ENCODE peak calls at places on chromosomes 11 and 22, in ten cellular contexts. Y, X, A, I, C, B, L, J, T and E are unnamed samples. For H3K4me1, the result is how much of the 10 kb centered on the place peaks cover.

GRCh38 chr22:24176040-24176439 is 5.2 kb upstream of the SUSD2 start:
- DNase-seq in Y (no peak), X (no peak), A (no peak), I (no peak), C (no peak), B (no peak), L (no peak), J (no peak), T (no peak), E (no peak)

GRCh38 chr11:68843052-68843561 is 1.4 kb upstream of the CPT1A start:
- DNase-seq in Y (peak), X (no peak), A (peak), I (no peak), C (peak), B (peak), L (peak), J (no peak), T (no peak), E (no peak)

GRCh38 chr22:50670513-50670912 is 2.1 kb upstream of the SHANK3 start:
- DNase-seq in Y (no peak), X (no peak), A (no peak), I (no peak), C (no peak), B (no peak), L (no peak), J (no peak), T (no peak), E (no peak)

GRCh38 chr11:88266919-88267318 is 70.6 kb downstream of the CTSC start:
- DNase-seq in Y (no peak), X (no peak), A (no peak), I (no peak), C (no peak), B (no peak), L (no peak), J (no peak), T (no peak), E (no peak)

GRCh38 chr11:12189543-12190235 is 79.3 kb downstream of the MICAL2 start:
- DNase-seq in Y (no peak), X (no peak), A (no peak), I (no peak), C (no peak), B (no peak), L (no peak), J (no peak), T (no peak), E (no peak)

GRCh38 chr11:85062626-85063025 is 564.5 kb downstream of the DLG2 start:
- DNase-seq in Y (no peak), X (no peak), A (no peak), I (no peak), C (no peak), B (no peak), L (no peak), J (no peak), T (no peak), E (no peak)

GRCh38 chr11:111696556-111696955 is 69.6 kb downstream of the PPP2R1B start:
- DNase-seq in Y (no peak), X (no peak), A (no peak), I (no peak), C (no peak), B (peak), L (peak), J (no peak), T (peak), E (no peak)

GRCh38 chr22:22226448-22227187 is 18.0 kb upstream of the VPREB1 start:
- DNase-seq in Y (no peak), X (no peak), A (no peak), I (no peak), C (no peak), B (no peak), L (no peak), J (no peak), T (no peak), E (no peak)

GRCh38 chr11:78424334-78425270 is 7.0 kb upstream of the GAB2 start:
- DNase-seq in Y (no peak), X (no peak), A (no peak), I (no peak), C (no peak), B (peak), L (peak), J (no peak), T (no peak), E (no peak)

GRCh38 chr11:35313066-35313765 is 106.1 kb downstream of the SLC1A2 start:
- DNase-seq in Y (no peak), X (no peak), A (no peak), I (no peak), C (no peak), B (no peak), L (no peak), J (no peak), T (no peak), E (no peak)

GRCh38 chr11:109564241-109564640 is 142.3 kb downstream of the C11orf87 start:
- DNase-seq in Y (no peak), X (no peak), A (no peak), I (no peak), C (no peak), B (no peak), L (no peak), J (no peak), T (no peak), E (no peak)

GRCh38 chr11:75867778-75868374 is 52.9 kb downstream of the UVRAG start:
- DNase-seq in Y (peak), X (peak), A (no peak), I (no peak), C (peak), B (peak), L (peak), J (no peak), T (peak), E (peak)

GRCh38 chr11:78660451-78660850 is 85.8 kb upstream of the NARS2 start:
- DNase-seq in Y (no peak), X (no peak), A (no peak), I (no peak), C (no peak), B (no peak), L (no peak), J (no peak), T (no peak), E (no peak)

GRCh38 chr11:80846979-80847378 is 1406.1 kb upstream of the TENM4 start:
- DNase-seq in Y (no peak), X (no peak), A (no peak), I (no peak), C (no peak), B (no peak), L (no peak), J (no peak), T (no peak), E (no peak)

GRCh38 chr11:68441466-68442230 is 18.9 kb upstream of the PPP6R3 start:
- DNase-seq in Y (no peak), X (no peak), A (no peak), I (no peak), C (peak), B (peak), L (peak), J (no peak), T (no peak), E (no peak)

GRCh38 chr11:93537767-93538261 is 5.4 kb downstream of the SMCO4 start:
- DNase-seq in Y (no peak), X (no peak), A (no peak), I (no peak), C (no peak), B (peak), L (peak), J (no peak), T (peak), E (no peak)

GRCh38 chr22:50247748-50248147 is 2.9 kb upstream of the TUBGCP6 start:
- DNase-seq in Y (peak), X (no peak), A (peak), I (no peak), C (peak), B (peak), L (peak), J (no peak), T (peak), E (no peak)

GRCh38 chr11:6587360-6587953 is 16.0 kb downstream of the RRP8 start:
- DNase-seq in Y (no peak), X (no peak), A (no peak), I (peak), C (no peak), B (no peak), L (no peak), J (peak), T (no peak), E (no peak)

GRCh38 chr11:126468102-126468521 is 112.6 kb downstream of the ST3GAL4 start:
- DNase-seq in Y (no peak), X (no peak), A (no peak), I (peak), C (no peak), B (no peak), L (no peak), J (no peak), T (no peak), E (no peak)

GRCh38 chr11:128884703-128885338 is 6.3 kb upstream of the KCNJ5 start:
- DNase-seq in Y (no peak), X (peak), A (peak), I (no peak), C (peak), B (peak), L (peak), J (no peak), T (peak), E (no peak)

GRCh38 chr11:68506908-68507307 is 46.4 kb downstream of the PPP6R3 start:
- DNase-seq in Y (no peak), X (no peak), A (no peak), I (no peak), C (no peak), B (no peak), L (no peak), J (no peak), T (peak), E (no peak)

GRCh38 chr11:118666331-118666730 is 13.1 kb downstream of the TREH start:
- DNase-seq in Y (no peak), X (no peak), A (no peak), I (no peak), C (no peak), B (no peak), L (no peak), J (no peak), T (no peak), E (no peak)

GRCh38 chr11:133955091-133955846 is 1.5 kb downstream of the IGSF9B start:
- DNase-seq in Y (peak), X (no peak), A (peak), I (peak), C (peak), B (no peak), L (no peak), J (peak), T (no peak), E (no peak)

GRCh38 chr11:36449566-36450390 is 60.3 kb downstream of the TRAF6 start:
- DNase-seq in Y (no peak), X (no peak), A (no peak), I (no peak), C (no peak), B (no peak), L (peak), J (no peak), T (no peak), E (no peak)

GRCh38 chr11:70833011-70833410 is 419.4 kb downstream of the SHANK2 start:
- DNase-seq in Y (no peak), X (no peak), A (no peak), I (no peak), C (no peak), B (no peak), L (no peak), J (no peak), T (no peak), E (no peak)

GRCh38 chr11:3950996-3951662 is 95.7 kb downstream of the STIM1 start:
- DNase-seq in Y (no peak), X (peak), A (no peak), I (no peak), C (peak), B (peak), L (peak), J (no peak), T (no peak), E (peak)

GRCh38 chr22:36303874-36304273 is 50.9 kb downstream of the APOL1 start:
- DNase-seq in Y (no peak), X (no peak), A (peak), I (no peak), C (no peak), B (no peak), L (no peak), J (no peak), T (peak), E (no peak)

GRCh38 chr11:97683733-97684132 is 1293.9 kb downstream of the JRKL start:
- DNase-seq in Y (no peak), X (no peak), A (no peak), I (no peak), C (peak), B (no peak), L (no peak), J (no peak), T (peak), E (peak)

GRCh38 chr11:67452141-67452952 is at the start of gene GPR152:
- DNase-seq in Y (no peak), X (no peak), A (no peak), I (no peak), C (no peak), B (no peak), L (no peak), J (no peak), T (no peak), E (no peak)

GRCh38 chr22:17845340-17845739 is 71.1 kb upstream of the BID start:
- DNase-seq in Y (no peak), X (no peak), A (no peak), I (no peak), C (no peak), B (no peak), L (no peak), J (no peak), T (no peak), E (no peak)

GRCh38 chr22:44530106-44530505 is 32.1 kb upstream of the RTL6 start:
- DNase-seq in Y (no peak), X (no peak), A (no peak), I (no peak), C (no peak), B (peak), L (no peak), J (no peak), T (no peak), E (no peak)

GRCh38 chr22:22710719-22711531 is 66.5 kb downstream of the GGTLC2 start:
- DNase-seq in Y (peak), X (peak), A (peak), I (peak), C (peak), B (peak), L (no peak), J (peak), T (peak), E (no peak)

GRCh38 chr11:35141538-35141937 is 2.6 kb downstream of the CD44 start:
- DNase-seq in Y (no peak), X (no peak), A (peak), I (peak), C (no peak), B (no peak), L (no peak), J (peak), T (peak), E (no peak)

GRCh38 chr11:63670738-63671321 is 346 bp downstream of the ATL3 start:
- DNase-seq in Y (peak), X (no peak), A (peak), I (peak), C (peak), B (no peak), L (no peak), J (peak), T (peak), E (no peak)

GRCh38 chr11:63673579-63673978 is 2.4 kb upstream of the ATL3 start:
- DNase-seq in Y (no peak), X (no peak), A (no peak), I (no peak), C (no peak), B (peak), L (no peak), J (no peak), T (peak), E (no peak)

GRCh38 chr11:63672934-63673539 is 1.9 kb upstream of the ATL3 start:
- DNase-seq in Y (no peak), X (no peak), A (no peak), I (no peak), C (no peak), B (no peak), L (no peak), J (no peak), T (peak), E (no peak)

GRCh38 chr11:63671322-63672155 is at the start of gene ATL3:
- DNase-seq in Y (peak), X (peak), A (peak), I (peak), C (peak), B (peak), L (peak), J (peak), T (peak), E (peak)

DNA sequence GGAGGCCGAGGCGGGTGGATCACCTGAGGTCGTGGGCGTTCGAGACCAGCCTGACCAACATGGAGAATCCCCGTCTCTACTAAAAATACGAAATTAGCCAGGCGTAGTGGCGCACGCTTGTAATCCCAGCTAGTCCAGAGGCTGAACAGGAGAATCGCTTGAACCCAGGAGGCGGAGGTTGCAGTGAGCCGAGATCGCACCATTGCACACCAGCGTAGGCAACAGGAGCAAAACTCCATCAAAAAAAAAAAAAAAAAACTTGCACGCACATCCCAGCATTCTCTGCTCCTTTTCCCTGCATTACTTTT is 934 bp upstream of the ATL3 start:
- DNase-seq in Y (no peak), X (no peak), A (no peak), I (no peak), C (no peak), B (no peak), L (no peak), J (no peak), T (no peak), E (no peak)
- H3K27ac ChIP-seq in Y (peak), X (no peak), A (peak), I (peak), C (no peak), B (no peak), L (no peak), J (no peak), T (no peak), E (no peak)

GRCh38 chr11:64239662-64240466 is 1.0 kb upstream of the FKBP2 start:
- DNase-seq in Y (no peak), X (no peak), A (no peak), I (no peak), C (no peak), B (no peak), L (no peak), J (no peak), T (no peak), E (no peak)

GRCh38 chr11:64238076-64238475 is 2.8 kb upstream of the FKBP2 start:
- DNase-seq in Y (no peak), X (no peak), A (peak), I (no peak), C (no peak), B (no peak), L (no peak), J (no peak), T (no peak), E (no peak)

GRCh38 chr11:64237484-64237951 is 3.1 kb downstream of the VEGFB start:
- DNase-seq in Y (no peak), X (no peak), A (peak), I (no peak), C (no peak), B (no peak), L (no peak), J (no peak), T (peak), E (no peak)

GRCh38 chr11:64240467-64241174 is at the start of gene FKBP2:
- DNase-seq in Y (peak), X (peak), A (peak), I (peak), C (peak), B (peak), L (peak), J (peak), T (peak), E (no peak)

GRCh38 chr11:64238999-64239398 is 1.9 kb upstream of the FKBP2 start:
- DNase-seq in Y (no peak), X (no peak), A (no peak), I (no peak), C (no peak), B (no peak), L (no peak), J (no peak), T (no peak), E (no peak)
- H3K4me1 ChIP-seq in Y (under half), X (under half), A (half or more), I (half or more), C (under half), B (under half), L (under half), J (under half), T (half or more), E (under half)

GRCh38 chr22:48895831-48896765 is 931.6 kb downstream of the BRD1 start:
- DNase-seq in Y (no peak), X (no peak), A (no peak), I (no peak), C (no peak), B (no peak), L (no peak), J (no peak), T (no peak), E (no peak)
- H3K27ac ChIP-seq in Y (no peak), X (no peak), A (no peak), I (no peak), C (no peak), B (no peak), L (no peak), J (no peak), T (no peak), E (no peak)

GRCh38 chr22:40394607-40395006 is 24.2 kb downstream of the SGSM3 start:
- DNase-seq in Y (no peak), X (no peak), A (no peak), I (no peak), C (no peak), B (no peak), L (no peak), J (no peak), T (no peak), E (no peak)
- H3K4me1 ChIP-seq in Y (under half), X (under half), A (half or more), I (under half), C (under half), B (under half), L (under half), J (under half), T (under half), E (under half)

GRCh38 chr22:41571786-41572185 is 11.0 kb downstream of the CSDC2 start:
- DNase-seq in Y (no peak), X (no peak), A (no peak), I (no peak), C (no peak), B (no peak), L (no peak), J (no peak), T (no peak), E (no peak)

GRCh38 chr22:41573677-41574264 is 13.0 kb downstream of the CSDC2 start:
- DNase-seq in Y (no peak), X (no peak), A (no peak), I (no peak), C (no peak), B (no peak), L (no peak), J (no peak), T (no peak), E (no peak)

GRCh38 chr22:41576877-41577276 is 12.8 kb downstream of the PMM1 start:
- DNase-seq in Y (no peak), X (peak), A (peak), I (peak), C (peak), B (peak), L (peak), J (peak), T (peak), E (peak)

GRCh38 chr22:41575533-41575932 is 14.1 kb downstream of the PMM1 start:
- DNase-seq in Y (no peak), X (no peak), A (no peak), I (no peak), C (no peak), B (no peak), L (no peak), J (no peak), T (no peak), E (no peak)

DNA sequence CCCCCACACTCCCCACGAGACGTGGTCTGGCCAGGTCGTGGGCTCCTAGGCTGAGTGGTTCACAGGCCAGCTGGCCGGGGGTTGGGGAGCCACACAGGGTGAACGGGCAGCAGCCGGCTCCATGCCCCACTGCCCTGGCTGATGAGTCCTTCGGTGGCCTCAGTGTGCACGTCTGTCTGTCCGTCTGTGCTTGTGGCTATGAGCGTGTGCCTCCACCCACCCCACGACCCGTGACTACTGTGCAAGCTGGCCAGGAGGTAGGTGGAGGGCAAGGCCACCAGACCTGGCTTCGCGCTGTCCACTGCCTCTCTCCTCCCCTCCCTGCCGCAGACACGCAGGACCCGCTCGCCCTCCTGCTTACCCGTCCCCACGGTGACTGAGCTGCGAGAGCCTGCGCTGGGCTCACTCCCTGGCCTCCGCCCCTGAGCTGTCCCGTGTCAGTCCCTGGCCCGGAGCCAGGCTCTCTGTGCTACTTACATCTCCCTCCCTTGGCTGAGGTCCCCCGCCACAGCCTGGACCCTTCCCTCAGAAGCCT is 14.1 kb downstream of the CSDC2 start:
- DNase-seq in Y (no peak), X (no peak), A (peak), I (peak), C (no peak), B (peak), L (peak), J (peak), T (no peak), E (no peak)
- H3K27ac ChIP-seq in Y (no peak), X (no peak), A (no peak), I (peak), C (no peak), B (no peak), L (no peak), J (peak), T (no peak), E (no peak)